ENCODE peak calls at places on chromosome 20, in four cellular contexts. One of them, this sample, is unnamed.

GRCh38 chr20:33437141-33437911 is 6.2 kb downstream of the SNTA1 start:
- DNase-seq in A549: no peak
- DNase-seq in GM12878: no peak
- DNase-seq in SK-N-SH: no peak
- DNase-seq in this sample: no peak

GRCh38 chr20:50569864-50570836 is 60.0 kb downstream of the PTPN1 start:
- DNase-seq in A549: no peak
- DNase-seq in GM12878: peak
- DNase-seq in SK-N-SH: no peak
- DNase-seq in this sample: peak

GRCh38 chr20:4038047-4038459 is 22.7 kb upstream of the RNF24 start:
- DNase-seq in A549: no peak
- DNase-seq in GM12878: peak
- DNase-seq in SK-N-SH: no peak
- DNase-seq in this sample: no peak

GRCh38 chr20:57938158-57939108 is 228.6 kb upstream of the PMEPA1 start:
- DNase-seq in A549: no peak
- DNase-seq in GM12878: no peak
- DNase-seq in SK-N-SH: no peak
- DNase-seq in this sample: no peak

GRCh38 chr20:22684072-22684762 is 99.8 kb upstream of the FOXA2 start:
- DNase-seq in A549: peak
- DNase-seq in GM12878: peak
- DNase-seq in SK-N-SH: peak
- DNase-seq in this sample: peak

GRCh38 chr20:41072099-41072798 is 43.6 kb downstream of the TOP1 start:
- DNase-seq in A549: no peak
- DNase-seq in GM12878: no peak
- DNase-seq in SK-N-SH: no peak
- DNase-seq in this sample: no peak

GRCh38 chr20:39123161-39123560 is 161.0 kb downstream of the DHX35 start:
- DNase-seq in A549: no peak
- DNase-seq in GM12878: no peak
- DNase-seq in SK-N-SH: no peak
- DNase-seq in this sample: no peak

GRCh38 chr20:2104236-2104635 is 2.6 kb downstream of the STK35 start:
- DNase-seq in A549: no peak
- DNase-seq in GM12878: no peak
- DNase-seq in SK-N-SH: no peak
- DNase-seq in this sample: no peak

GRCh38 chr20:32945710-32946221 is 58.5 kb downstream of the SUN5 start:
- DNase-seq in A549: peak
- DNase-seq in GM12878: no peak
- DNase-seq in SK-N-SH: peak
- DNase-seq in this sample: peak

GRCh38 chr20:19462491-19462890 is 250.0 kb downstream of the SLC24A3 start:
- DNase-seq in A549: no peak
- DNase-seq in GM12878: no peak
- DNase-seq in SK-N-SH: no peak
- DNase-seq in this sample: no peak

GRCh38 chr20:14616003-14616402 is 278.6 kb upstream of the FLRT3 start:
- DNase-seq in A549: no peak
- DNase-seq in GM12878: no peak
- DNase-seq in SK-N-SH: no peak
- DNase-seq in this sample: no peak

GRCh38 chr20:32477594-32478512 is 107.3 kb downstream of the NOL4L start:
- DNase-seq in A549: no peak
- DNase-seq in GM12878: no peak
- DNase-seq in SK-N-SH: peak
- DNase-seq in this sample: no peak

GRCh38 chr20:50191566-50192363 is 1.1 kb downstream of the CEBPB start:
- DNase-seq in A549: no peak
- DNase-seq in GM12878: no peak
- DNase-seq in SK-N-SH: peak
- DNase-seq in this sample: peak

GRCh38 chr20:53957421-53958172 is 112.8 kb downstream of the BCAS1 start:
- DNase-seq in A549: no peak
- DNase-seq in GM12878: no peak
- DNase-seq in SK-N-SH: no peak
- DNase-seq in this sample: no peak

GRCh38 chr20:50172347-50173013 is 18.1 kb upstream of the CEBPB start:
- DNase-seq in A549: peak
- DNase-seq in GM12878: no peak
- DNase-seq in SK-N-SH: no peak
- DNase-seq in this sample: peak

GRCh38 chr20:38165089-38165965 is at the start of gene TGM2:
- DNase-seq in A549: peak
- DNase-seq in GM12878: peak
- DNase-seq in SK-N-SH: peak
- DNase-seq in this sample: peak

GRCh38 chr20:50296450-50297375 is 106.1 kb downstream of the CEBPB start:
- DNase-seq in A549: no peak
- DNase-seq in GM12878: no peak
- DNase-seq in SK-N-SH: no peak
- DNase-seq in this sample: peak

GRCh38 chr20:44479643-44480042 is 4.0 kb downstream of the TTPAL start:
- DNase-seq in A549: no peak
- DNase-seq in GM12878: no peak
- DNase-seq in SK-N-SH: no peak
- DNase-seq in this sample: no peak

GRCh38 chr20:37519508-37520416 is 1.3 kb upstream of the NNAT start:
- DNase-seq in A549: no peak
- DNase-seq in GM12878: no peak
- DNase-seq in SK-N-SH: peak
- DNase-seq in this sample: peak

GRCh38 chr20:31709939-31710338 is 12.7 kb downstream of the BCL2L1 start:
- DNase-seq in A549: no peak
- DNase-seq in GM12878: no peak
- DNase-seq in SK-N-SH: no peak
- DNase-seq in this sample: peak

GRCh38 chr20:13363473-13363872 is 142.4 kb downstream of the ISM1 start:
- DNase-seq in A549: no peak
- DNase-seq in GM12878: no peak
- DNase-seq in SK-N-SH: no peak
- DNase-seq in this sample: no peak

GRCh38 chr20:12722096-12722495 is 286.7 kb upstream of the SPTLC3 start:
- DNase-seq in A549: no peak
- DNase-seq in GM12878: no peak
- DNase-seq in SK-N-SH: no peak
- DNase-seq in this sample: no peak

GRCh38 chr20:5183731-5184474 is 57.1 kb downstream of the CDS2 start:
- DNase-seq in A549: no peak
- DNase-seq in GM12878: no peak
- DNase-seq in SK-N-SH: no peak
- DNase-seq in this sample: no peak

GRCh38 chr20:53833333-53834043 is 236.9 kb downstream of the BCAS1 start:
- DNase-seq in A549: no peak
- DNase-seq in GM12878: no peak
- DNase-seq in SK-N-SH: no peak
- DNase-seq in this sample: no peak

GRCh38 chr20:24533449-24533848 is 64.0 kb downstream of the SYNDIG1 start:
- DNase-seq in A549: no peak
- DNase-seq in GM12878: no peak
- DNase-seq in SK-N-SH: no peak
- DNase-seq in this sample: no peak

GRCh38 chr20:24531626-24532419 is 62.4 kb downstream of the SYNDIG1 start:
- DNase-seq in A549: no peak
- DNase-seq in GM12878: no peak
- DNase-seq in SK-N-SH: no peak
- DNase-seq in this sample: no peak

GRCh38 chr20:24534282-24534681 is 64.9 kb downstream of the SYNDIG1 start:
- DNase-seq in A549: no peak
- DNase-seq in GM12878: no peak
- DNase-seq in SK-N-SH: no peak
- DNase-seq in this sample: no peak

GRCh38 chr20:24535956-24536730 is 66.7 kb downstream of the SYNDIG1 start:
- DNase-seq in A549: no peak
- DNase-seq in GM12878: no peak
- DNase-seq in SK-N-SH: no peak
- DNase-seq in this sample: no peak

GRCh38 chr20:24537210-24537609 is 67.8 kb downstream of the SYNDIG1 start:
- DNase-seq in A549: no peak
- DNase-seq in GM12878: no peak
- DNase-seq in SK-N-SH: no peak
- DNase-seq in this sample: no peak
- TF ChIP-seq PBX3 in A549: no peak
- TF ChIP-seq PBX3 in GM12878: no peak
- TF ChIP-seq PBX3 in SK-N-SH: no peak
- TF ChIP-seq PBX3 in this sample: no peak

GRCh38 chr20:61387204-61387958 is 135.3 kb downstream of the CDH4 start:
- DNase-seq in A549: peak
- DNase-seq in GM12878: no peak
- DNase-seq in SK-N-SH: peak
- DNase-seq in this sample: no peak
- TF ChIP-seq PBX3 in A549: no peak
- TF ChIP-seq PBX3 in GM12878: no peak
- TF ChIP-seq PBX3 in SK-N-SH: no peak
- TF ChIP-seq PBX3 in this sample: no peak

DNA sequence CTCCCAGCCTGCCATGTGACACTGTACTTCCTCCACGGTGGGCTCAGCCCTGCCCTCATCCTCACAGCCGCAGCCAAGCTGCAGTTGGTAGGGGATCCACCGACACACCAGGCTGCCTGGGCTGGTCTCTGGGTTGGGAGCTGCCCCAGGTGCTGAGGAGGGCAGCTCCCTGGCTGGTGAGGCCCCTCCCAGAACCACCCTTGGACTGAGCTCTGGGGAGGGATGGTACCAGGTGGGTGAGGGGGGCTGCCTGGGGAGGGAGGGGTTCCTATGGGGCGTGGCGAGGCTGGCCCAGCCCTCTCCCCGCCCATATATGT is 183 bp upstream of the TNFRSF6B start:
- DNase-seq in A549: no peak
- DNase-seq in GM12878: no peak
- DNase-seq in SK-N-SH: no peak
- DNase-seq in this sample: no peak
- TF ChIP-seq PBX3 in A549: no peak
- TF ChIP-seq PBX3 in GM12878: no peak
- TF ChIP-seq PBX3 in SK-N-SH: no peak
- TF ChIP-seq PBX3 in this sample: no peak

DNA sequence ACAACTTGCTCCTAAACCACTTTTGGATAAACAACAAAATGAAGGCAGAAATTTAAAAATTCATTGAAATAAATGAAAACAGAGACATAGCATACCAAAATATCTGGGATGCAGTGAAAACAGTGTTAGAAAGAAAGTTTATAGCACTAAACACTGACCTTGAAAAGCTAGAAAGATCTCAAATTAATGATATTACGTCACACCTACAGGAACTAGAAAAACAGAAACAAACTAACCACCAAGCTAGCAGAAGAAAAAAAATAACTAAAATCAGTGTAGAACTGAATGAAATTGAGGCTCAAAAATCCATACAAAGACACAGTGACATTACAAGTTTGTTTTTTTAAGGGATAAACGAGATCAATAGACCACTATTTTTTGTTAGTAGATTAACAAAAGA is 5.2 kb downstream of the DEFB128 start:
- DNase-seq in A549: no peak
- DNase-seq in GM12878: no peak
- DNase-seq in SK-N-SH: no peak
- DNase-seq in this sample: no peak
- TF ChIP-seq PBX3 in A549: no peak
- TF ChIP-seq PBX3 in GM12878: no peak
- TF ChIP-seq PBX3 in SK-N-SH: no peak
- TF ChIP-seq PBX3 in this sample: no peak

GRCh38 chr20:46832555-46832954 is 62.1 kb upstream of the EYA2 start:
- DNase-seq in A549: no peak
- DNase-seq in GM12878: no peak
- DNase-seq in SK-N-SH: no peak
- DNase-seq in this sample: no peak

GRCh38 chr20:46830886-46831632 is 63.6 kb upstream of the EYA2 start:
- DNase-seq in A549: no peak
- DNase-seq in GM12878: no peak
- DNase-seq in SK-N-SH: no peak
- DNase-seq in this sample: no peak

GRCh38 chr20:46833360-46833759 is 61.3 kb upstream of the EYA2 start:
- DNase-seq in A549: no peak
- DNase-seq in GM12878: peak
- DNase-seq in SK-N-SH: no peak
- DNase-seq in this sample: no peak

GRCh38 chr20:46828471-46828870 is 66.2 kb upstream of the EYA2 start:
- DNase-seq in A549: no peak
- DNase-seq in GM12878: no peak
- DNase-seq in SK-N-SH: no peak
- DNase-seq in this sample: no peak

GRCh38 chr20:46831633-46832011 is 63.0 kb upstream of the EYA2 start:
- DNase-seq in A549: no peak
- DNase-seq in GM12878: no peak
- DNase-seq in SK-N-SH: no peak
- DNase-seq in this sample: no peak
- TF ChIP-seq PBX3 in A549: no peak
- TF ChIP-seq PBX3 in GM12878: no peak
- TF ChIP-seq PBX3 in SK-N-SH: no peak
- TF ChIP-seq PBX3 in this sample: no peak

GRCh38 chr20:10556519-10557083 is 117.2 kb downstream of the JAG1 start:
- DNase-seq in A549: no peak
- DNase-seq in GM12878: no peak
- DNase-seq in SK-N-SH: no peak
- DNase-seq in this sample: no peak

GRCh38 chr20:10560681-10561080 is 113.1 kb downstream of the JAG1 start:
- DNase-seq in A549: no peak
- DNase-seq in GM12878: no peak
- DNase-seq in SK-N-SH: no peak
- DNase-seq in this sample: no peak

GRCh38 chr20:10557685-10558084 is 116.1 kb downstream of the JAG1 start:
- DNase-seq in A549: no peak
- DNase-seq in GM12878: no peak
- DNase-seq in SK-N-SH: no peak
- DNase-seq in this sample: no peak

GRCh38 chr20:10559266-10559665 is 114.5 kb downstream of the JAG1 start:
- DNase-seq in A549: no peak
- DNase-seq in GM12878: no peak
- DNase-seq in SK-N-SH: no peak
- DNase-seq in this sample: no peak

GRCh38 chr20:10558635-10559187 is 115.1 kb downstream of the JAG1 start:
- DNase-seq in A549: no peak
- DNase-seq in GM12878: peak
- DNase-seq in SK-N-SH: no peak
- DNase-seq in this sample: no peak
- TF ChIP-seq PBX3 in A549: no peak
- TF ChIP-seq PBX3 in GM12878: peak
- TF ChIP-seq PBX3 in SK-N-SH: peak
- TF ChIP-seq PBX3 in this sample: no peak

This sample was measured in HepG2.